ENCODE peak calls at places on chromosomes 1 and 21, in six cellular contexts. M, G, T, D, W and R are unnamed samples.

GRCh38 chr1:39294531-39294930 is 90.0 kb downstream of the MACF1 start:
- DNase-seq in M (no peak), G (no peak), T (no peak), D (no peak), W (no peak), R (no peak)

GRCh38 chr1:9326596-9326995 is 33.9 kb downstream of the SPSB1 start:
- DNase-seq in M (no peak), G (peak), T (no peak), D (no peak), W (peak), R (peak)

GRCh38 chr1:203663294-203663693 is 36.7 kb downstream of the ATP2B4 start:
- DNase-seq in M (no peak), G (no peak), T (no peak), D (no peak), W (peak), R (no peak)

GRCh38 chr1:90835172-90835660 is 118.1 kb upstream of the BARHL2 start:
- DNase-seq in M (no peak), G (no peak), T (no peak), D (no peak), W (no peak), R (no peak)

GRCh38 chr1:31592132-31592531 is 15.8 kb downstream of the TINAGL1 start:
- DNase-seq in M (no peak), G (no peak), T (no peak), D (no peak), W (no peak), R (no peak)

GRCh38 chr1:93817819-93818569 is 61.0 kb downstream of the DNTTIP2 start:
- DNase-seq in M (no peak), G (no peak), T (no peak), D (peak), W (no peak), R (peak)

GRCh38 chr21:25934771-25935224 is 200.0 kb downstream of the GABPA start:
- DNase-seq in M (no peak), G (peak), T (no peak), D (no peak), W (peak), R (peak)

GRCh38 chr21:45291613-45292398 is 4.1 kb upstream of the POFUT2 start:
- DNase-seq in M (no peak), G (peak), T (no peak), D (no peak), W (no peak), R (peak)

GRCh38 chr1:172143384-172144025 is 277.0 kb upstream of the C1orf105 start:
- DNase-seq in M (no peak), G (no peak), T (no peak), D (no peak), W (no peak), R (no peak)

GRCh38 chr1:24120965-24121364 is 9.0 kb upstream of the MYOM3 start:
- DNase-seq in M (no peak), G (no peak), T (no peak), D (no peak), W (no peak), R (no peak)

GRCh38 chr21:29318354-29318753 is 19.6 kb downstream of the BACH1 start:
- DNase-seq in M (no peak), G (no peak), T (no peak), D (no peak), W (no peak), R (peak)

GRCh38 chr1:1100296-1100695 is 15.6 kb downstream of the C1orf159 start:
- DNase-seq in M (no peak), G (no peak), T (no peak), D (no peak), W (no peak), R (no peak)

GRCh38 chr1:223531742-223532341 is 133.7 kb downstream of the CAPN8 start:
- DNase-seq in M (no peak), G (peak), T (peak), D (no peak), W (peak), R (peak)

GRCh38 chr1:150973826-150974579 is 632 bp downstream of the CERS2 start:
- DNase-seq in M (no peak), G (no peak), T (peak), D (peak), W (no peak), R (peak)

GRCh38 chr1:188386666-188387065 is 1557.9 kb downstream of the PLA2G4A start:
- DNase-seq in M (no peak), G (no peak), T (no peak), D (no peak), W (no peak), R (no peak)

GRCh38 chr1:235513495-235514366 is 9.5 kb upstream of the B3GALNT2 start:
- DNase-seq in M (no peak), G (peak), T (peak), D (no peak), W (peak), R (peak)

GRCh38 chr1:176691251-176692228 is 228.6 kb downstream of the PAPPA2 start:
- DNase-seq in M (no peak), G (peak), T (peak), D (no peak), W (peak), R (peak)

GRCh38 chr1:213122514-213122929 is 71.5 kb downstream of the RPS6KC1 start:
- DNase-seq in M (no peak), G (no peak), T (peak), D (no peak), W (peak), R (no peak)

GRCh38 chr1:88191917-88192316 is 492.2 kb upstream of the PKN2 start:
- DNase-seq in M (no peak), G (no peak), T (no peak), D (no peak), W (no peak), R (no peak)

GRCh38 chr1:32743380-32744062 is 41.0 kb upstream of the SYNC start:
- DNase-seq in M (no peak), G (no peak), T (no peak), D (no peak), W (no peak), R (no peak)